ENCODE peak calls at places on chromosomes 4 and X, in five cellular contexts. G is stimulated activated CD4-positive, alpha-beta T cell treated with anti-CD3 and anti-CD28 coated beads, Interleukin-4, amount 100 ng/mL, for 1 hour; X is SJSA1; J is left ventricle myocardium inferior; U is WTC11. A is an unnamed sample.

GRCh38 chr4:151675366-151676060 is 85.3 kb downstream of the GATB start:
- DNase-seq in G (no peak), X (no peak), J (no peak), U (no peak), A (no peak)

GRCh38 chrX:6852869-6853268 is 294.6 kb upstream of the STS start:
- DNase-seq in G (no peak), X (no peak), J (no peak), U (no peak), A (no peak)

GRCh38 chr4:184298255-184298654 is 80.6 kb upstream of the ENPP6 start:
- DNase-seq in G (no peak), X (no peak), J (no peak), U (no peak), A (no peak)

GRCh38 chr4:188975271-188975670 is 836.0 kb downstream of the TRIML1 start:
- DNase-seq in G (no peak), X (no peak), J (no peak), U (no peak), A (no peak)

GRCh38 chrX:102708900-102709299 is 3.3 kb upstream of the GPRASP2 start:
- DNase-seq in G (no peak), X (no peak), J (no peak), U (no peak), A (no peak)

GRCh38 chrX:15947648-15948317 is 93.2 kb upstream of the AP1S2 start:
- DNase-seq in G (no peak), X (peak; percentile 61), J (no peak), U (peak; percentile 24), A (no peak)

GRCh38 chr4:5143306-5143861 is 92.1 kb downstream of the STK32B start:
- DNase-seq in G (no peak), X (no peak), J (no peak), U (no peak), A (no peak)

GRCh38 chrX:48496660-48497059 is 12.1 kb upstream of the PORCN start:
- DNase-seq in G (no peak), X (no peak), J (no peak), U (no peak), A (no peak)

GRCh38 chr4:58749206-58749605 is 1639.0 kb upstream of the IGFBP7 start:
- DNase-seq in G (no peak), X (no peak), J (no peak), U (no peak), A (no peak)

GRCh38 chr4:149164282-149164681 is 651.4 kb downstream of the IQCM start:
- DNase-seq in G (no peak), X (peak; percentile 73), J (no peak), U (peak; percentile 28), A (no peak)

GRCh38 chr4:69999420-69999819 is 3.7 kb downstream of the STATH start:
- DNase-seq in G (no peak), X (no peak), J (no peak), U (no peak), A (no peak)

GRCh38 chr4:119823891-119824290 is 195.3 kb upstream of the PDE5A start:
- DNase-seq in G (no peak), X (no peak), J (no peak), U (no peak), A (no peak)

GRCh38 chrX:130801901-130802300 is 101.1 kb downstream of the ENOX2 start:
- DNase-seq in G (no peak), X (no peak), J (no peak), U (no peak), A (no peak)

GRCh38 chr4:165834116-165834515 is 38.9 kb upstream of the TLL1 start:
- DNase-seq in G (no peak), X (no peak), J (no peak), U (no peak), A (no peak)

GRCh38 chr4:108783666-108784463 is 21.0 kb upstream of the ETNPPL start:
- DNase-seq in G (no peak), X (no peak), J (no peak), U (no peak), A (no peak)

GRCh38 chrX:37599735-37600134 is 28.3 kb downstream of the LANCL3 start:
- DNase-seq in G (no peak), X (no peak), J (no peak), U (no peak), A (no peak)

GRCh38 chr4:21387683-21388082 is 560.9 kb downstream of the KCNIP4 start:
- DNase-seq in G (no peak), X (no peak), J (no peak), U (no peak), A (no peak)

GRCh38 chr4:26223160-26223559 is 97.7 kb upstream of the RBPJ start:
- DNase-seq in G (no peak), X (peak; percentile 37), J (no peak), U (no peak), A (no peak)

GRCh38 chrX:121114691-121115090 is 67.3 kb downstream of the GLUD2 start:
- DNase-seq in G (no peak), X (no peak), J (no peak), U (no peak), A (no peak)

GRCh38 chr4:15469402-15470148 is at the start of gene CC2D2A:
- DNase-seq in G (no peak), X (no peak), J (no peak), U (no peak), A (peak; percentile 7)

GRCh38 chr4:63459329-63459728 is 949.9 kb downstream of the TECRL start:
- DNase-seq in G (no peak), X (no peak), J (no peak), U (no peak), A (no peak)

GRCh38 chrX:14359727-14360126 is 169.6 kb upstream of the GLRA2 start:
- DNase-seq in G (no peak), X (no peak), J (no peak), U (no peak), A (no peak)

GRCh38 chr4:97759785-97760184 is 383.5 kb downstream of the STPG2 start:
- DNase-seq in G (no peak), X (no peak), J (no peak), U (no peak), A (no peak)

GRCh38 chr4:176622251-176622968 is 170.3 kb downstream of the VEGFC start:
- DNase-seq in G (no peak), X (no peak), J (no peak), U (no peak), A (no peak)

GRCh38 chr4:61350932-61351331 is 150.8 kb downstream of the ADGRL3 start:
- DNase-seq in G (no peak), X (no peak), J (no peak), U (no peak), A (no peak)

GRCh38 chr4:113636877-113637276 is 124.7 kb downstream of the CAMK2D start:
- DNase-seq in G (no peak), X (peak; percentile 41), J (no peak), U (no peak), A (peak; percentile 73)

GRCh38 chr4:146634825-146635224 is 3.9 kb upstream of the POU4F2 start:
- DNase-seq in G (no peak), X (no peak), J (no peak), U (no peak), A (no peak)

GRCh38 chr4:100063355-100063754 is 113.3 kb upstream of the H2AZ1 start:
- DNase-seq in G (no peak), X (no peak), J (no peak), U (no peak), A (no peak)

GRCh38 chr4:97153042-97153441 is 990.2 kb downstream of the STPG2 start:
- DNase-seq in G (no peak), X (no peak), J (no peak), U (no peak), A (no peak)

GRCh38 chr4:178784491-178784890 is 1342.3 kb upstream of the AGA start:
- DNase-seq in G (no peak), X (no peak), J (no peak), U (no peak), A (no peak)

GRCh38 chrX:115957862-115958490 is 212.6 kb upstream of the AGTR2 start:
- DNase-seq in G (no peak), X (no peak), J (no peak), U (peak; percentile 36), A (no peak)

GRCh38 chrX:40157228-40158035 is 59.7 kb upstream of the BCOR start:
- DNase-seq in G (no peak), X (no peak), J (no peak), U (peak; percentile 32), A (no peak)

GRCh38 chr4:113740857-113741379 is 20.6 kb downstream of the CAMK2D start:
- DNase-seq in G (no peak), X (no peak), J (no peak), U (no peak), A (no peak)

GRCh38 chrX:1222511-1223252 is 10.2 kb upstream of the CRLF2 start:
- DNase-seq in G (no peak), X (no peak), J (no peak), U (no peak), A (no peak)

GRCh38 chrX:72572248-72573157 is at the start of gene HDAC8:
- DNase-seq in G (peak; percentile 28), X (peak; percentile 67), J (peak; percentile 63), U (peak; percentile 59), A (peak; percentile 20)

GRCh38 chrX:117969337-117969736 is 147.3 kb downstream of the KLHL13 start:
- DNase-seq in G (no peak), X (no peak), J (no peak), U (no peak), A (no peak)

GRCh38 chr4:26197018-26197779 is 123.6 kb upstream of the RBPJ start:
- DNase-seq in G (peak; percentile 53), X (peak; percentile 78), J (no peak), U (no peak), A (peak; percentile 60)